ENCODE peak calls at places on chromosomes 4 and X, in four cellular contexts. G, C, P and H are unnamed samples.

GRCh38 chr4:31411606-31412005 is 691.4 kb downstream of the PCDH7 start:
- DNase-seq in G (no peak), C (no peak), P (no peak), H (no peak)

GRCh38 chr4:84899616-84900015 is 66.9 kb downstream of the WDFY3 start:
- DNase-seq in P (no peak), G (no peak), C (no peak), H (no peak)

GRCh38 chr4:52791936-52792335 is 40.7 kb upstream of the ERVMER34-1 start:
- DNase-seq in C (no peak), P (no peak), G (no peak), H (no peak)

GRCh38 chr4:142413516-142413915 is 432.6 kb downstream of the INPP4B start:
- DNase-seq in P (no peak), G (no peak), C (no peak), H (no peak)

GRCh38 chr4:182578402-182578801 is 335.2 kb downstream of the TENM3 start:
- DNase-seq in P (no peak), G (no peak), C (no peak), H (peak)

GRCh38 chr4:37236165-37236564 is 8.4 kb upstream of the NWD2 start:
- DNase-seq in G (no peak), C (no peak), P (no peak), H (no peak)

GRCh38 chr4:119026662-119027444 is 108.8 kb upstream of the MYOZ2 start:
- DNase-seq in P (no peak), G (no peak), C (peak), H (no peak)

GRCh38 chrX:1483843-1484637 is 31.3 kb upstream of the ASMTL start:
- DNase-seq in P (no peak), C (no peak), G (peak), H (no peak)

GRCh38 chrX:147899715-147900114 is 12.0 kb upstream of the FMR1 start:
- DNase-seq in P (no peak), C (no peak), G (no peak), H (no peak)

GRCh38 chr4:38803833-38804653 is 548 bp downstream of the TLR1 start:
- DNase-seq in G (no peak), C (no peak), P (no peak), H (no peak)

GRCh38 chrX:154368630-154369452 is 5.6 kb downstream of the FLNA start:
- DNase-seq in C (peak), P (peak), G (peak), H (peak)

GRCh38 chrX:120672389-120672788 is 42.5 kb upstream of the C1GALT1C1 start:
- DNase-seq in G (no peak), C (peak), P (no peak), H (peak)

GRCh38 chrX:44462851-44463250 is 79.8 kb downstream of the FUNDC1 start:
- DNase-seq in G (no peak), P (no peak), C (no peak), H (peak)

GRCh38 chr4:82790060-82790660 is 8.4 kb downstream of the SCD5 start:
- DNase-seq in C (no peak), G (peak), P (no peak), H (peak)

GRCh38 chr4:101284546-101284945 is 62.8 kb downstream of the PPP3CA start:
- DNase-seq in C (no peak), G (no peak), P (no peak), H (no peak)

GRCh38 chr4:44532851-44533250 is 84.2 kb upstream of the KCTD8 start:
- DNase-seq in P (no peak), C (no peak), G (no peak), H (no peak)

GRCh38 chr4:108029731-108030130 is 40.0 kb downstream of the HADH start:
- DNase-seq in C (no peak), P (no peak), G (no peak), H (no peak)

GRCh38 chrX:150212672-150213480 is 150.2 kb upstream of the MAMLD1 start:
- DNase-seq in C (no peak), P (no peak), G (no peak), H (no peak)

GRCh38 chr4:120406960-120407359 is 340.3 kb upstream of the MAD2L1 start:
- DNase-seq in C (no peak), G (no peak), P (no peak), H (no peak)

GRCh38 chr4:1722551-1723071 is 1.3 kb downstream of the TACC3 start:
- DNase-seq in C (peak), P (no peak), G (no peak), H (no peak)

GRCh38 chr4:142883433-142883832 is 37.3 kb upstream of the INPP4B start:
- DNase-seq in P (no peak), G (no peak), C (no peak), H (no peak)

GRCh38 chr4:139416073-139416673 is 37.7 kb upstream of the RAB33B start:
- DNase-seq in P (no peak), C (no peak), G (no peak), H (no peak)

GRCh38 chr4:185566972-185567749 is 31.9 kb upstream of the PDLIM3 start:
- DNase-seq in G (no peak), P (no peak), C (no peak), H (no peak)

GRCh38 chr4:147289181-147289580 is 191.7 kb upstream of the EDNRA start:
- DNase-seq in G (no peak), P (no peak), C (no peak), H (no peak)

GRCh38 chr4:164821711-164822110 is 55.3 kb upstream of the APELA start:
- DNase-seq in P (no peak), C (no peak), G (no peak), H (no peak)

GRCh38 chr4:89000844-89001360 is 56.1 kb downstream of the FAM13A start:
- DNase-seq in G (no peak), P (no peak), C (no peak), H (no peak)

GRCh38 chrX:102720237-102721168 is at the start of gene GPRASP3:
- DNase-seq in P (peak), G (peak), C (peak), H (peak)

GRCh38 chr4:54495641-54496040 is 162.1 kb upstream of the KIT start:
- DNase-seq in G (no peak), C (no peak), P (no peak), H (no peak)

GRCh38 chr4:171025776-171026175 is 787.4 kb upstream of the GALNTL6 start:
- DNase-seq in G (no peak), C (no peak), P (no peak), H (no peak)

GRCh38 chr4:171035909-171036308 is 777.3 kb upstream of the GALNTL6 start:
- DNase-seq in C (no peak), P (no peak), G (no peak), H (no peak)

DNA sequence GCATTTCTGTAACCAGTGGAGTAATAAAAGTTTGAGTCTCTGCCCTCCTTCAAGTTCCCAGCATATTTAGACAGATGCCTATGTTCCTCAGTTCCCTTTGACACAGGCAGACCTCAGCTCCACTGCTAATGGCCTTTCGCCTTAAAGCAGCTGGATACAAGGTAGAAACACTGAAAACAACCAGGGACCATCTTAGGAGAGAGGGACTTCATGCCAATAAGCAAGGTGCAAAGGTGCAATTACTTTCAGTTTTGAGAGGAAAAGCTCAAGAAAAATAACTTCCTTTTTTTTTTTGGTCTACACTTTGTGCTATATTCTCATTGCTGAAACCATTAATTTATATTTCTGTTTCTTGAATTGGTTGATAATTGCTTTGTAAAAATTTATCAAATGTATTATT is 781.9 kb upstream of the GALNTL6 start:
- DNase-seq in C (no peak), G (no peak), P (no peak), H (no peak)
- H3K27ac ChIP-seq in C (no peak), G (no peak), P (no peak), H (no peak)

DNA sequence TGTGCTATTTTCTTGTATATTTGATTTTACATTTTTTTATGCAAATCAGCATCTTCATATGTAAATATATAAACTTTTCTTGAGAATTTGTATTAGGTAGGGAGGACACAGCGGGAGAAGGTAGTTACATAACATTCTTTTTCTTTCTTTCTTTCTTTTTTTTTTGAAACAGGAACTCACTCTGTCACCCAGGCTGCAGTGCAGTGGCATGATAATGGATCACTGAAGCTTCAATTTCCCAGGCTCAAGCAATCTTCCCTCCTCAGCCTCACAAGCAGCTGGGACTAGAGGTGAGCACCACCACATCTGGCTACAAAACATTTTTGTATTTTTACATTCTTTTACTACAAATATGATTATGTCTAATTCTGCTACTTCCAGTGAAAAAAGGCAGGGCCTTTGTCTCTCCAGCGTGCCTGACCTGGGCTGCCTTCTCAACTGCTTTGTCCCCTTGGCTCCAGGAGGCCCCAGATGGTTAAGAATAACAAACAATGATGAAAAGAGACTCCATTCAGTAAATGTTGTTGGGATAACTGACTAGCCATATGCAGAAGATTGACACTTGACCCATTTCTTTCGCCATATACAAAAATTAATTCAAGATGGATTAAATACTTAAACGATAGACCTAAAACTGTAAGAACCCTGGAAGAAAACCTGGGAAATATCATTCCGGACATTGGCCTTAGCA is 46.5 kb upstream of the FAT4 start:
- DNase-seq in P (no peak), C (no peak), G (no peak), H (no peak)
- H3K27ac ChIP-seq in P (no peak), C (no peak), G (no peak), H (no peak)

GRCh38 chrX:114841051-114841450 is 176.4 kb downstream of the IL13RA2 start:
- DNase-seq in G (no peak), P (no peak), C (no peak), H (no peak)
- H3K27ac ChIP-seq in G (no peak), P (no peak), C (no peak), H (no peak)

GRCh38 chr4:168387091-168387490 is 68.5 kb upstream of the DDX60 start:
- DNase-seq in C (no peak), P (no peak), G (no peak), H (no peak)

GRCh38 chr4:168383510-168383909 is 65.0 kb upstream of the DDX60 start:
- DNase-seq in G (no peak), C (no peak), P (no peak), H (no peak)

GRCh38 chr4:168386002-168386401 is 67.5 kb upstream of the DDX60 start:
- DNase-seq in P (no peak), C (no peak), G (no peak), H (no peak)

GRCh38 chr4:168384437-168385141 is 66.0 kb upstream of the DDX60 start:
- DNase-seq in G (no peak), C (no peak), P (no peak), H (no peak)

DNA sequence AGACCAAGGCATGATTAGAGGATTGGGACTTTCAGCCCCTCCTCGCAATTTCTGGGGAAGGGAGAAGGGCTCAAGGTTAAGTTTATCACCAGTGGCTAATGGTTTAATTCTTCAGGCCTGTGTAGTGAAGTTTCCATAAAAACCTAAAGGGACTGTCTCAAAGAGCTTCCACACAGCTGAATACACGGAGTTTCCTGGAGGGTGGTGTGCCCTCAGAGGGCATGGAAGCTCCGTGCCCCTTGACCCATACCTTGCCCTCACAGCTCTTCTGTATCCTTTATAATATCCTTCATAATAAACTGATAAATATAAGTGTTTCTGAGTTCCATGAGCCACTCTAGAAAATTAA is 66.6 kb upstream of the DDX60 start:
- DNase-seq in G (no peak), P (no peak), C (no peak), H (no peak)
- H3K27ac ChIP-seq in G (no peak), P (no peak), C (no peak), H (no peak)

DNA sequence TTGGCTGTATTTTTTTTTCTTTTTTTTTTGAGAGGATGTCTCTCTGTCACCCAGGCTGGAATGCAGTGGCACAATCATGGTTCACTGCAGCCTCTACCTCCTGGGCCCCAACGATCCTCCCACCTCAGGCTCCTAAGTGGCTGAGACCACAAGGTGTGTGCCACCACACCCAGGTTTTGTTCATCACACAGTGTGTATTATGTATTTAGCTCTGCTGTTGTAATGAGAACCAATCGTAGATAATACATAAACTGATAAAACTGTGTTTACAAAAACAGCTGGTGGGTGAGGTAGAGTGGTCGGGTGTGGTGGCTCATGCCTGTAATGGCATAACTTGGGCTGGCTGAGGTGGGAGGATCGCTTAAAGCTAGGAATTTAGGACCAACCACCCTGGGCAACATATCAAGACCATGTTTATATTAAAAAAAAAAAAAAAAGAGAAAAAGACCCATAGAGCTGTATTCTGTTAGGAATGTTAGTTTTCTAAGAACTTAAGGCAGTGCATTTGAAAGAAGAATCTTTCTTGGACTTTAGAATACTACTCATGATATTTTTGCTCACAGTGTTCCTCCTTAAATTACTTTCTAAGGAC is 34.9 kb downstream of the POLR2B start:
- DNase-seq in C (no peak), G (no peak), P (no peak), H (no peak)
- H3K27ac ChIP-seq in C (no peak), G (no peak), P (no peak), H (no peak)

DNA sequence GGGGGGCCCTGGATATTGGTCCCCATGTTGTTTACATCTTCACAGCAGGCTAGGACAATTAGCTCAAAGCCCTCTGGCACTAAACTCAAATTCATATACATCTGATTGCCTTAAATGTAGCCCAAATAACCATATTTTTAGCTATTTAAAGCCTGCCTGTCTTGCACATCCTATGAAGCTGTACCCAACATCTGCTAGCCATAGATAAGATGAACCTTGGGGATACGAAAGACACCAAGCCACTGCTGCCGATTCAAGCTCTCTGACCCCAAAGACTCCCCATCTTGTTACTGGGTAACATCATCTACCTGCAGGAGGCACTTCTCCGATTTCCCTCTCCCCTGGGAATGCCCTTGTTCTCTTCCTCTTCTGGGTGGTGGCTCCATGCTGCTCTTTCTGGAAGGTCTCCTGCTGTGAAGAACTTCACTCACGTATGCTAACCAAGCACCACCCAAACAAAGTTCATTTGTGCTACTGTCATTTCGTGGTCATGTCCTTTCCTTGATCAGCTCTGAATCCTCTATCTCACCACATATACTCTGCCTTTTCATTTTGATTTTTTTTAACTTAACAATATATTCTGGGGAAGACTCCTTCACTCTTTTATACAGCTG is 107.7 kb upstream of the ATXN3L start:
- DNase-seq in C (no peak), G (no peak), P (no peak), H (no peak)
- H3K27ac ChIP-seq in C (no peak), G (no peak), P (no peak), H (no peak)

DNA sequence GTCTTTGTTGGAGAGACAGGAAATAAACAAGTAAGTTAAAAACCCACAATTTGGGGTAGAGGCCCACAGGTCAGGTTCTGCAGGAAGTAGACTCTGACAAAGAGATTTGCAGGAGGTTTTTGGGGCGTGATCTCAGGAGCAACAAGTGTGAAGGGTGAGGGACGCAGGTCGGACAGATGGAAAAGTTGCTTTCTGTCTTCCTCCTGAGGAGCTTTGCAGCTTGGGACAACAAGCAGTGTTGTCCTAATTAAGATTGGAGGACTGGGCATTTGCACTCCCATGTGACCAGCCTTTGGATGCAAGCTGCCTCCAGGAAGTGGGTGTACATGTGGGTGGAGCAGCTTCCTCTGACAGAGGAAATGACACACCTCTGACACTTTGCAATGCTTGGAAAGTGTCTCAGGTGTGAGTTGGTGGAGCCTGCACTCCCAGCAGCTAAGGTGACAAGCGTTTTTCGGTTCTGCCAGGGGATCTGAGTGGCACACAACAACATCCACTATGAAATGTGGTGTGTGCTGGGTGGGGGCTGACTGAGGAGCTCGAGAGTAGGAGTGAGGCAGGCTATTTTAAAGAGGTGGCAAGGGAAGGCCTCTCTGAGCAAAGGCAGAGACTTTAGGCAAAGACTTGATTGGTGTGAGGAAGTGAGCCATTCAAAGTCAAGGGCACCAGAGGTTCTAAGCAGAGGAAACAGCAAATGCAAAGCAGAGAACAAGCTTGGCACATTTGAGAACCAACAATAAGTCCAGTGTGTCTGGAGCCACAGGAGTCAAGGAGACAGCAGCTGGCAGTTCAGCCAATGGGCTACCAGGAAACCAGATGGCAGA is 339.8 kb upstream of the GATB start:
- DNase-seq in C (no peak), P (peak), G (peak), H (peak)
- H3K27ac ChIP-seq in C (no peak), P (peak), G (peak), H (no peak)

DNA sequence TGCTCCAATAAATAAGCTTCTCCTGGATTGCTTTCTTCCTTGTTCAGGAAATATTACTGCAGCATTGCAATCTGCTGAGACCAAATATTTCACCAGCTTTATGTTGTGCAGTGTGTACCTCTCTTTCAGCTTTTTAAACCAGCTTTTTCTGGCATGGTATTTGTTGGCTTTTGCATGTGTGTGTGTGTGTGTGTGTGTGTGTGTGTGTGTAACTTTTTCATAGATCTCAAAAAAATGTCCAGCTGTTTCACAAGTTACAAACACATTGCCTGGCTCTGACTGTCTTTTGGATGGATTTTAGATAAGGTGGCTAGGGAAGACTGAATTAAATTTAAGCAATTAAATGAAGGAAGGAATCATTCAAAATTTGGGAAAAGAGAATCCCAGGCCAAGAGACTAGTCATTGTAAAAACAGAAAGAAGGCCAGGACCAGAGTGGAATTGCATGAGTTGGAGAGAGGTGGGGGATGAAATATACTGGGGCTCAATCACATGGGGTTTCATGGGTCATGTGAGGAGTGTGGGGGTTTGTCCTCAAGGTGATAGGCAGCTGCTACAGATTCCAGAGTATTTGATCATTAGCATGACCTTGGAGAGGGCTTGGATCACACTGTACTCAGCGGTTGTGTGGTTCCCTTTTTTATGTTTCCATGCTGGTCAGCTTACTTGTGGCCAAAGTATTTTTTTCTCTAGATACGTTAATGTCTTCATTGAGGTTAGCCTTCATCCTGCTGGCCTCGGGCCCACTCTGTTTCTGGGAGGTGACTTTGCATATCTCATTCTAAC is 357.7 kb upstream of the BOD1L1 start:
- DNase-seq in G (no peak), C (peak), P (no peak), H (no peak)
- H3K27ac ChIP-seq in G (no peak), C (no peak), P (no peak), H (no peak)